ENCODE peak calls at places on chromosomes 3 and 15, in eight cellular contexts. X is tibial nerve, N is H1, H is fibroblast of lung, Z is neuronal stem cell, E is body of pancreas, B is heart left ventricle, V is WERI-Rb-1. C is an unnamed sample.

GRCh38 chr15:88658070-88658965 is 19.5 kb downstream of the ISG20 start:
- DNase-seq in X (no peak), Z (no peak), E (no peak), V (no peak), H (no peak), N (no peak), B (no peak), C (no peak)

GRCh38 chr3:160133757-160134156 is 91.5 kb upstream of the C3orf80 start:
- DNase-seq in N (peak; percentile 19), B (no peak), Z (no peak), V (no peak), H (peak; percentile 42), E (no peak), X (no peak), C (no peak)

GRCh38 chr3:132405188-132405587 is 12.1 kb upstream of the DNAJC13 start:
- DNase-seq in B (no peak), E (no peak), Z (no peak), H (peak; percentile 18), X (no peak), N (no peak), V (no peak), C (no peak)

GRCh38 chr3:140050977-140051957 is 116.3 kb downstream of the CLSTN2 start:
- DNase-seq in H (no peak), E (no peak), X (no peak), N (peak; percentile 21), V (peak; percentile 71), B (no peak), Z (no peak), C (no peak)

GRCh38 chr3:167084566-167084965 is 295.5 kb downstream of the ZBBX start:
- DNase-seq in X (no peak), N (no peak), B (no peak), V (no peak), Z (no peak), E (no peak), H (no peak), C (no peak)

GRCh38 chr3:25831578-25831977 is 41.7 kb downstream of the OXSM start:
- DNase-seq in V (peak; percentile 33), Z (no peak), N (no peak), X (no peak), B (no peak), H (peak; percentile 36), E (no peak), C (no peak)

GRCh38 chr15:61364871-61365270 is 135.8 kb upstream of the RORA start:
- DNase-seq in H (no peak), Z (peak; percentile 41), N (peak; percentile 44), X (no peak), B (no peak), E (no peak), V (peak; percentile 98), C (no peak)

GRCh38 chr3:115903843-115904242 is 280.5 kb downstream of the GAP43 start:
- DNase-seq in Z (no peak), N (no peak), X (no peak), B (no peak), E (no peak), H (peak; percentile 43), V (no peak), C (no peak)

GRCh38 chr15:77599899-77600298 is 32.8 kb downstream of the LINGO1 start:
- DNase-seq in Z (no peak), X (no peak), B (no peak), H (peak; percentile 26), N (no peak), V (peak; percentile 53), E (no peak), C (peak; percentile 81)

GRCh38 chr3:42664443-42664814 is 10.9 kb downstream of the ZBTB47 start:
- DNase-seq in N (no peak), H (no peak), B (no peak), Z (no peak), X (no peak), V (no peak), E (no peak), C (no peak)

GRCh38 chr3:51705276-51706020 is 1.4 kb upstream of the GRM2 start:
- DNase-seq in N (no peak), V (no peak), B (peak; percentile 20), H (no peak), X (no peak), E (peak; percentile 7), Z (no peak), C (no peak)

GRCh38 chr15:36315649-36316048 is 263.8 kb upstream of the CDIN1 start:
- DNase-seq in N (no peak), E (no peak), Z (no peak), B (no peak), H (no peak), X (no peak), V (no peak), C (no peak)

GRCh38 chr15:101406014-101406413 is 83.5 kb downstream of the PCSK6 start:
- DNase-seq in H (no peak), V (no peak), Z (no peak), E (no peak), B (no peak), X (no peak), N (no peak), C (no peak)

GRCh38 chr3:115512565-115513410 is 110.5 kb upstream of the GAP43 start:
- DNase-seq in X (no peak), E (peak; percentile 30), Z (peak; percentile 70), B (peak; percentile 61), V (peak; percentile 45), H (peak; percentile 66), N (no peak), C (peak; percentile 21)

GRCh38 chr3:109685084-109686079 is 348.0 kb upstream of the DPPA4 start:
- DNase-seq in V (no peak), N (no peak), Z (no peak), B (peak; percentile 75), H (peak; percentile 100), X (peak; percentile 64), E (peak; percentile 97), C (peak; percentile 78)

GRCh38 chr3:128681277-128681829 is 30.7 kb upstream of the RPN1 start:
- DNase-seq in E (no peak), N (no peak), B (no peak), X (no peak), V (no peak), Z (no peak), H (no peak), C (no peak)

GRCh38 chr15:69602921-69603320 is 150.3 kb downstream of the RPLP1 start:
- DNase-seq in Z (no peak), V (no peak), E (no peak), H (peak; percentile 36), B (no peak), N (no peak), X (no peak), C (no peak)

GRCh38 chr15:69602095-69602494 is 149.5 kb downstream of the RPLP1 start:
- DNase-seq in H (no peak), N (no peak), Z (no peak), E (no peak), B (no peak), V (no peak), X (no peak), C (no peak)

GRCh38 chr15:69603369-69604049 is 150.9 kb downstream of the RPLP1 start:
- DNase-seq in B (no peak), E (no peak), H (no peak), V (no peak), X (no peak), Z (no peak), N (no peak), C (no peak)

GRCh38 chr15:69599271-69599670 is 146.7 kb downstream of the RPLP1 start:
- DNase-seq in H (no peak), N (no peak), Z (no peak), E (no peak), B (no peak), X (no peak), V (no peak), C (no peak)

DNA sequence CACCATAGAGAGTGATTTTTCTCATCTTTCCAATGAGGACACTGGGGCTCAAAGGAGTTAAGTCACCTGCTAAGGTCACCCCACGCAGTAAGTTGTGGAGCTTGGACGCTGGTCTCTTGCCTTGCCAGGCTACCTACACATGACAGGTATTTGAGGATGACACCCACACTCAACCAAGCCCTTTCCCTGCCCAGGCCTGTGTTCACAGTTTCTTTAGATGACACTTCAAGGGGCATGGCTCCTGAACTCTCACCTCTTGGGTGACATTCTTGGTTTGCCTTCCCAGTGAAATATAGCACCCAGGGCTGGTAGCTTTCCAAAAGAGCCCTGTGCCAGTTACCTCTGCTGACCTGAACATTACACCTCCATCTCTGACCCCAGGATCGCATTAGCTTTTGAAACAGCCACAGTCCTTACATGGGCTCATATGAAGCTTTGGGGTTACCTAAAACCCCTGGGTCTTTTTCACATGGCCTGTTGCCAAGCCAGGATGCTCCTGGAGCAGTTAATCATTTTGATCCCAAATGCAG is 148.0 kb downstream of the RPLP1 start:
- DNase-seq in Z (no peak), H (no peak), E (no peak), V (no peak), N (no peak), B (no peak), X (no peak), C (no peak)
- H3K27ac ChIP-seq in Z (no peak overlapping the region), H (no peak overlapping the region), E (no peak overlapping the region), V (no peak overlapping the region), N (no peak overlapping the region), B (no peak overlapping the region), X (no peak overlapping the region), C (no peak overlapping the region)

GRCh38 chr3:57796261-57796660 is 40.2 kb downstream of the SLMAP start:
- DNase-seq in B (no peak), H (no peak), N (no peak), Z (no peak), E (no peak), V (no peak), X (no peak), C (no peak)
- H3K4me3 ChIP-seq in B (no peak overlapping the region), H (no peak overlapping the region), N (no peak overlapping the region), Z (no peak overlapping the region), E (no peak overlapping the region), V (no peak overlapping the region), X (no peak overlapping the region), C (no peak overlapping the region)

DNA sequence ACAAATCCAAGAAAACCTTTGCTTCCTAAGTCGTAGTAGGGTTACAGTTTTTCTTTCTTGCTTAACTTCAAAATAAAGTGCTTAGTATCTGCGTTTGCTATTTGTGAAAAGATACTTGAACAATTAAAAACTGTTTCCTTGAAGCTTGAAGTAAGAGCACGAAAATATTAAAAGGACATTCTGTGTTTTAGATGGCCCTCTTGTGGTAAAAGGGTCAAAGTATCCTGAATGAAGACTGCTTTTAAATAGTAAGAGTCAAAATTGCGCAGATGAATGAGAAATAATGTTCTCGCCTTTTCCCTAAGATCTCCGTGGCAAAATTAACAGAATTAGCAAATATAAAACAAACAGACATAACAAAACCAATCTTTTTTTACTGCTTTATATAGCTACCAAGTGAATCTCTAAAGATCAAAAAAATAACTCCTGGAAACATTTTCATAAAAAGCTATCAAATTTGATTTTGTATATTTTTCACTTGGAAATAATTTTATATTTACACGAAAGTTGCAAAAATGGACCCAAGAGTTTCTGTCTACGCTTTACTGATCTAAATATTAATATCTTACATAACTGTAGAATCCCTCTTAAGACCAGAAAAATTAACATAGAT is 175.4 kb downstream of the MBNL1 start:
- DNase-seq in Z (no peak), H (peak; percentile 56), X (no peak), N (no peak), V (no peak), B (no peak), E (no peak), C (no peak)
- H3K27ac ChIP-seq in Z (no peak overlapping the region), H (no peak overlapping the region), X (no peak overlapping the region), N (no peak overlapping the region), V (no peak overlapping the region), B (no peak overlapping the region), E (no peak overlapping the region), C (no peak overlapping the region)

DNA sequence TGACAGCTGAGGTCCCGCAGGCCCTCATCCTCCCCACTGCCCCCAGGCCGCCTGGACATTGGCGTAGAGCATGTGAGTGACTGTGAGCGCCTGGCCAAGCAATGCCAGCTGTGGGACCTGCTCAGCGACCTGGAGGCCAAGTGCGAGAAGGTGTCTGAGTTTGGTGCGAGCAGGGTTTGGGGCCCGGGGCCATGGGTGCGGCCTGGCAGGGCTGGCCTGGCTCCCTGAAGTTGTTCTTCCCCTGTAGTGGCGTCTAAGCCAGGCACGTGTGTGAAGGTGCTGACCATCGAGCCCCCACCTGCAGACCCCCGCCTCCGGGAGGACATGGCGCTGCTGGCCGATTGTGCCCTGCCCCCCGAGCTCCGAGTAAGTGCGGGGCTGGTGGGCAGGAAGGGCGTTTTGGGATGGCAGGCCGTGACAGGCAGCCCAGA is 4.2 kb downstream of the ABTB1 start:
- DNase-seq in Z (no peak), E (no peak), B (peak; percentile 56), V (no peak), H (no peak), X (no peak), N (no peak), C (no peak)
- H3K4me3 ChIP-seq in Z (no peak overlapping the region), E (no peak overlapping the region), B (no peak overlapping the region), V (no peak overlapping the region), H (no peak overlapping the region), X (no peak overlapping the region), N (no peak overlapping the region), C (no peak overlapping the region)

C was measured in heart right ventricle.